ENCODE peak calls at places on chromosome 3, in seven cellular contexts. Y, A, V, D, H, C and Z are unnamed samples. For H3K4me1 and H3K36me3, the result is how much of the 10 kb centered on the place peaks cover.

GRCh38 chr3:195098741-195099525 is 172.0 kb downstream of the XXYLT1 start:
- DNase-seq in Y (no peak), A (no peak), V (no peak), D (peak), H (no peak), C (no peak), Z (no peak)

GRCh38 chr3:111861396-111861795 is 2.3 kb downstream of the PHLDB2 start:
- DNase-seq in Y (no peak), A (no peak), V (no peak), D (peak), H (no peak), C (no peak), Z (no peak)

GRCh38 chr3:111473550-111473949 is 68.4 kb upstream of the CD96 start:
- DNase-seq in Y (no peak), A (no peak), V (no peak), D (no peak), H (no peak), C (no peak), Z (no peak)

GRCh38 chr3:117059054-117059989 is 349.7 kb downstream of the TUSC7 start:
- DNase-seq in Y (no peak), A (peak), V (peak), D (no peak), H (no peak), C (no peak), Z (no peak)

GRCh38 chr3:94011208-94011842 is 17.1 kb downstream of the STX19 start:
- DNase-seq in Y (no peak), A (no peak), V (no peak), D (no peak), H (no peak), C (no peak), Z (no peak)

GRCh38 chr3:16064660-16065414 is 109.6 kb upstream of the GALNT15 start:
- DNase-seq in Y (peak), A (peak), V (peak), D (peak), H (no peak), C (peak), Z (peak)

GRCh38 chr3:58129041-58129440 is 81.7 kb downstream of the DNASE1L3 start:
- DNase-seq in Y (no peak), A (no peak), V (no peak), D (no peak), H (no peak), C (no peak), Z (no peak)

GRCh38 chr3:71559021-71559420 is 24.5 kb downstream of the FOXP1 start:
- DNase-seq in Y (no peak), A (no peak), V (no peak), D (no peak), H (no peak), C (no peak), Z (no peak)

GRCh38 chr3:128415110-128415772 is 51.4 kb downstream of the DNAJB8 start:
- DNase-seq in Y (no peak), A (no peak), V (no peak), D (no peak), H (no peak), C (no peak), Z (no peak)

GRCh38 chr3:42116466-42116865 is 25.3 kb downstream of the TRAK1 start:
- DNase-seq in Y (no peak), A (no peak), V (peak), D (no peak), H (no peak), C (no peak), Z (no peak)
- H3K4me1 ChIP-seq in Y (under half), A (half or more), V (under half), D (half or more), H (under half), C (half or more), Z (half or more)

DNA sequence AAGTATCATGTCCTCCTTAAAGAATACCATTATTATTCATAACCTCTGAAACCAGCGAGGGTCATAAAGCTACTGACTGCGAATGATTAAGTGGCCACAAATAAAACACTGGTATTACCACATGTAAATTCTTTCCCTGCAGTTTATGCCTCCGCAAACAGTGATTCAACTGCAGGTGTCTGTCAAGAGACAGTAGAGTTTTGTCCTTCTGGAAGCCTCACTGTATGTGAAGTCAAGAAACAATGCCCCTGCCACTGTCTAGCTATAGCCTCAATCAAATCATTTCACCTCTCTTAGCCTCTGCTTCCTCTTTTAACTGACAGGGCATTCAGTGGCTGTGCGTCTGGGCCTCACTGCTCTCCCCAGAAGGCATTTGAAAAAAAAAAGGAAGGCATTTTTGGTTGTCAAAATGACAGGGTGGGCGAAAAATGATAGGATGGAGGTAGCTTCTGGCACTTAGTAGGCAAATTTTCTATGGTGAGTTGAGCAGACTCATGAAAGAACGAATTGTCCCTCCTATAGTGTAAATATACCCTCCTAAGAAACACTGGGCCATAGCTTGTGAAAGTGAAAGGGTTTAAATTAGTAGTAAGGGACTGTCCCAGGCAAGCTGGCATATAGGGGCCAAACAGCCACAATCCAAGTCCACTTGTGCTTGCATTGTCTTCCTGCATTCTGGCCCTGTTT is 66.7 kb downstream of the FILIP1L start:
- DNase-seq in Y (peak), A (peak), V (peak), D (no peak), H (peak), C (peak), Z (no peak)
- TF ChIP-seq POLR2A in Y (no peak), A (no peak), V (no peak), D (no peak), H (no peak), C (peak), Z (no peak)

GRCh38 chr3:172098698-172099494 is 59.5 kb downstream of the FNDC3B start:
- DNase-seq in Y (peak), A (peak), V (no peak), D (no peak), H (no peak), C (no peak), Z (no peak)

GRCh38 chr3:172100482-172100881 is 61.1 kb downstream of the FNDC3B start:
- DNase-seq in Y (no peak), A (no peak), V (no peak), D (no peak), H (no peak), C (no peak), Z (no peak)

GRCh38 chr3:172101107-172101506 is 61.7 kb downstream of the FNDC3B start:
- DNase-seq in Y (no peak), A (peak), V (no peak), D (no peak), H (peak), C (no peak), Z (no peak)

GRCh38 chr3:172097585-172097984 is 58.2 kb downstream of the FNDC3B start:
- DNase-seq in Y (no peak), A (no peak), V (no peak), D (no peak), H (no peak), C (no peak), Z (no peak)

DNA sequence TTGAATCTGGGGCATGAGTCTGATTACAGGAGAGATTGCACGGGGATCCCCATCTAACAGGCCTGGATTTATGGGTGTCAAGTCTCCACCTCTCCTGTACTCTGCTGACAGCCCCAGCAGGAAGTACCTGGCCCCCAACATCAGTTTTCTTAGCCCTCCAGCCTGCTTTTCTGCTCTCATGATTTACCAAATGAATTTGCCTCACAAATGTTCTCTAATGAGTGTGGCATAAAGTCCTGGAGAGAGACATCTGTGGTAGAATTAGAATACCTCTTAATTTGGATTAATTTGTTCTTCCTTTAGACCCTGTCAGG is 60.1 kb downstream of the FNDC3B start:
- DNase-seq in Y (no peak), A (no peak), V (no peak), D (no peak), H (no peak), C (no peak), Z (no peak)
- H3K36me3 ChIP-seq in Y (under half), A (under half), V (under half), D (under half), H (under half), C (under half), Z (under half)

DNA sequence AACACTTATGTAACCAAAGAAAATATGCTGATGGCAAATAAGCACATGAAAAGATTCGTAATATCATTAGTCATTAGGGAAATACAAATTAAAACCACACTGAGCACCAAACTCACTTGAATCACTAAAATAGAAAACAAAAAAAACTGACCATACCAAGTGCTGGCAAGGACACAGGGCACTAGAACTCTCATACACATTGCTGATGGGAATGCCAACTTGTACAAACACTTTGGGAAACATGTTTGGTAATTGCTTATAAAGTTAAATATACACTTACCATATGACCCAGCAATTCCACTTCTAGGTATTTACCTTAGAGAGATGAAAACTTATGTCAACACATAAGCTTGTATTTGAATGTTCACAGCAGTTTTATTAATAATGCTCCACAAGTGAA is 95.5 kb downstream of the TFDP2 start:
- DNase-seq in Y (no peak), A (no peak), V (no peak), D (no peak), H (no peak), C (no peak), Z (no peak)
- H3K4me1 ChIP-seq in Y (under half), A (under half), V (under half), D (under half), H (under half), C (under half), Z (under half)

DNA sequence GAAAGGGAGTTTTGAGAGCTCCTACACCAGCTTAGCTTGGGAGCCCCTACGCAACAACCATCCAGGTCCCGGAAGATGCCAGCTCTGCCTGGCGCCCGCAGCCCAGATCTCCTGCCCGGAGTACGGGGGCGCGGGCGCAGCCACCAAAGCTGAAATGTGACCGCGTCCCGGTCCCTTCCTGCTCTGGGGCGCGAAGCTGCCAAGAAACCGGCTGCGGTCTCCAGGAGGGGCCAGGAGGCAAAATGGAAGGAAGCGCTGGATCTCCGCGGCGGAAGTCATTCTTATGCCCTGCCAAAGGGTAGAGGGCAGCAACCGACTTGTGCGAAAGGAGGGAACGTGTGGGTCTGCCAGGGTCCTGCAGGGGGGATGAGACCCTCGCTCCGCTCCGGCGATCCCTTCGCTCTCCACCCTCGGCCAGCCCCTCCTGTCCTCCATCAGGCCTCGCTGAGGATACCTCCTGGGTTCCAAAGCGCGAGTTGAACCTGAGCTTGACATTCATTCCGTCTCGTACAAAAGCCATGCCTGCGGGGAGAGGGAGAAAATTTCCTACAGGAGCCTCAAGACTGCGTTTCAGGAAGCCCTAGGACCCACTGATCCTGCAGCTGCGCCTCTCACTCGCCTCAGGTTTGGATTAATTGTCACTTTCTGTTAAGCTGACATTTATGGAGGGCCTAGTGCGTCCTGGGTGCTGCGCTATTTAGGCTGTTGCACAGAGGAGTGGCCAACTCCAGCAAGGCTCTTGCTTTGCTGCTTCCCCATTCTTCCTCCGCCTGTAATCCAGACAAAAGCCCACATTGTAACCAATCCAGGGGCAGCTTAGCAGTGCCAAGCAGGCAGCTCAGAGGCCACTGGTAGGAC is 98.3 kb upstream of the VGLL3 start:
- DNase-seq in Y (peak), A (no peak), V (peak), D (peak), H (no peak), C (peak), Z (peak)
- TF ChIP-seq POLR2A in Y (peak), A (no peak), V (no peak), D (peak), H (no peak), C (peak), Z (peak)

GRCh38 chr3:193620055-193620454 is 27.0 kb downstream of the OPA1 start:
- DNase-seq in Y (no peak), A (no peak), V (no peak), D (no peak), H (no peak), C (no peak), Z (no peak)

GRCh38 chr3:193617628-193618027 is 24.6 kb downstream of the OPA1 start:
- DNase-seq in Y (no peak), A (no peak), V (no peak), D (no peak), H (no peak), C (no peak), Z (no peak)

GRCh38 chr3:193620650-193621049 is 27.6 kb downstream of the OPA1 start:
- DNase-seq in Y (no peak), A (no peak), V (peak), D (no peak), H (peak), C (no peak), Z (no peak)

GRCh38 chr3:193621127-193621526 is 28.1 kb downstream of the OPA1 start:
- DNase-seq in Y (no peak), A (no peak), V (no peak), D (no peak), H (no peak), C (no peak), Z (no peak)
- H3K36me3 ChIP-seq in Y (under half), A (under half), V (under half), D (under half), H (under half), C (under half), Z (under half)

GRCh38 chr3:50212502-50212901 is 7.4 kb downstream of the SLC38A3 start:
- DNase-seq in Y (no peak), A (no peak), V (no peak), D (no peak), H (no peak), C (no peak), Z (no peak)

GRCh38 chr3:50213383-50213782 is 8.3 kb downstream of the SLC38A3 start:
- DNase-seq in Y (peak), A (no peak), V (no peak), D (no peak), H (no peak), C (no peak), Z (no peak)

GRCh38 chr3:50212971-50213370 is 7.9 kb downstream of the SLC38A3 start:
- DNase-seq in Y (no peak), A (no peak), V (no peak), D (no peak), H (no peak), C (no peak), Z (no peak)

GRCh38 chr3:50210510-50211367 is 5.7 kb downstream of the SLC38A3 start:
- DNase-seq in Y (peak), A (peak), V (no peak), D (no peak), H (no peak), C (no peak), Z (no peak)

DNA sequence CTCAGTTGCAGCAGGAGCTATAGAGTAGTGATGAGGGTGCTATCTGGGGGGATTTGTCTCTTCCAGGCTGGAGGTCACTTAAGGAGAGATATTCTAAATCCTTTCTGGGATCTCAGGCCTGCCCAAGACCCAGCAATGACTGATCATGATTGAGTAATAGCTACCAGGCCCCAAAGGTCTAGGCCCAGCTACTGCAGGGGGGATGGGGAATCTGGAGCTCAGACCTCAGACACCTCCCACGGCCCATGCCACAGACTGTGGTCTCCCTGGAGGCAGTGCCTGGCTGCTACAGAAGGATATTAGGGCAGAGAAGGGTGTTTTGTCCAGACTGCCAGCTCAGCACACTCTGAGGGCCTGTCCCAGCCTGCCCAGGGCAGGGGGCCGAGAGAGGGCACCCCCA is 6.9 kb downstream of the SLC38A3 start:
- DNase-seq in Y (no peak), A (no peak), V (peak), D (no peak), H (no peak), C (no peak), Z (no peak)
- H3K4me1 ChIP-seq in Y (half or more), A (half or more), V (under half), D (under half), H (under half), C (half or more), Z (under half)

GRCh38 chr3:36992806-36993325 is at the start of gene EPM2AIP1:
- DNase-seq in Y (no peak), A (no peak), V (no peak), D (peak), H (no peak), C (no peak), Z (no peak)
- TF ChIP-seq POLR2A in Y (peak), A (peak), V (peak), D (peak), H (peak), C (peak), Z (peak)